ENCODE peak calls at places on chromosomes 6 and 20, in seven cellular contexts. L is AG04450; D is Peyer's patch; Y is CD4-positive, alpha-beta T cell; M is breast epithelium; I is cardiac muscle cell; B is lung. T is an unnamed sample.

GRCh38 chr6:46626228-46626909 is 26.2 kb downstream of the CYP39A1 start:
- DNase-seq in L (no peak), D (no peak), Y (no peak), M (no peak), I (peak), B (no peak), T (no peak)

GRCh38 chr20:44601801-44602204 is 19.4 kb downstream of the PKIG start:
- DNase-seq in L (peak), D (no peak), Y (no peak), M (no peak), I (peak), B (no peak), T (no peak)

GRCh38 chr6:38346291-38347079 is 293.2 kb downstream of the BTBD9 start:
- DNase-seq in L (peak), D (no peak), Y (no peak), M (no peak), I (peak), B (no peak), T (no peak)

GRCh38 chr20:62417981-62418708 is 9.2 kb downstream of the RBBP8NL start:
- DNase-seq in L (no peak), D (no peak), Y (no peak), M (no peak), I (no peak), B (no peak), T (no peak)

GRCh38 chr6:12602951-12603710 is 113.4 kb upstream of the PHACTR1 start:
- DNase-seq in L (no peak), D (no peak), Y (no peak), M (no peak), I (peak), B (no peak), T (no peak)

GRCh38 chr6:87341899-87342298 is 2.7 kb upstream of the C6orf163 start:
- DNase-seq in L (no peak), D (no peak), Y (no peak), M (no peak), I (no peak), B (no peak), T (no peak)

GRCh38 chr20:44990425-44990824 is 24.1 kb downstream of the STK4 start:
- DNase-seq in L (no peak), D (no peak), Y (no peak), M (no peak), I (peak), B (no peak), T (no peak)

GRCh38 chr20:59776059-59776603 is 157.3 kb downstream of the SYCP2 start:
- DNase-seq in L (no peak), D (peak), Y (no peak), M (peak), I (no peak), B (no peak), T (no peak)

GRCh38 chr6:134331255-134331654 is 13.3 kb upstream of the SGK1 start:
- DNase-seq in L (no peak), D (no peak), Y (no peak), M (no peak), I (no peak), B (no peak), T (no peak)

GRCh38 chr6:140180306-140180705 is 805.9 kb upstream of the CITED2 start:
- DNase-seq in L (no peak), D (no peak), Y (no peak), M (no peak), I (no peak), B (no peak), T (no peak)

GRCh38 chr6:140178550-140179334 is 804.3 kb upstream of the CITED2 start:
- DNase-seq in L (peak), D (no peak), Y (no peak), M (no peak), I (peak), B (no peak), T (no peak)

GRCh38 chr6:140185991-140186390 is 811.5 kb upstream of the CITED2 start:
- DNase-seq in L (no peak), D (no peak), Y (no peak), M (no peak), I (no peak), B (no peak), T (no peak)

GRCh38 chr6:140182819-140183218 is 808.4 kb upstream of the CITED2 start:
- DNase-seq in L (no peak), D (no peak), Y (no peak), M (no peak), I (no peak), B (no peak), T (no peak)

DNA sequence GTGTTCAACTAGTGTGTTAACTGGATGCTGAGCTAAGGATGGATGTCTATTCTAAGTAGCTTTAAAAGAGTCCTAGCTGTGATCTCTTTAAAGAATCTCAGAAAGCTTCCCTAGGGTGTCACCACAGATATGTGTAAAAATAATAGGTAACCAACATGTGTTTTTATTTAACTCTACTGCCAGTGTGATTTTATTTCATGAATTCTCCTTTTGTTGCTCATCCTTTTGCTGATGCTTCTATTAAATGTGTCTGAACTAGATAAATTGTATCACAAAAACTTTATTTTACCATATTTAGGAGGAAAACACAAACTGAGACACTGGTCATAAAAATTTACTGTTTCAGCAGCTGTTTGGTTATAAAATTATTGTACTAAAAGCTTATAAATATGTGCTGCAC is 809.4 kb upstream of the CITED2 start:
- DNase-seq in L (no peak), D (no peak), Y (no peak), M (no peak), I (no peak), B (no peak), T (no peak)
- H3K27ac ChIP-seq in L (no peak), D (no peak), Y (no peak), M (no peak), I (no peak), B (no peak), T (no peak)

DNA sequence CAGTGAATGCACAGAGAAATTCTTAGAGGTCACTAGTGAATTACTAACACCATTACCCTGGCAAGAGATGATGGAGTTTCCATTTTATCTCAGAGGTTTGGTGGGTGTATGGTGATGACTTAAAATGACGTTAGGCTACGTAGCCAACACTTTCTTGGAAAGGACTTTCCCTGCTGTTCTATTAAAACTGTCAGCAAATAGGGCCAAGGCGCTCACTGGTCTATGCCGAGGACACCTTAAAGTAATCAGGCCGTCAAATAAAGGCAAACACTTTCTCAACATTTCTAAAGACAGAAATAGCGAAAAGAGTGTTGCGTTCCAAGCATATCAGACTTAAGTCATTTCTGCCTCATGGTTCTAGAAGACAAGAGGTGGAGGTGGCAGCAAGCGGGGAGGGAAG is 160.8 kb downstream of the GMPR start:
- DNase-seq in L (no peak), D (no peak), Y (no peak), M (no peak), I (peak), B (no peak), T (no peak)
- H3K27ac ChIP-seq in L (peak), D (no peak), Y (no peak), M (no peak), I (no peak), B (no peak), T (no peak)

DNA sequence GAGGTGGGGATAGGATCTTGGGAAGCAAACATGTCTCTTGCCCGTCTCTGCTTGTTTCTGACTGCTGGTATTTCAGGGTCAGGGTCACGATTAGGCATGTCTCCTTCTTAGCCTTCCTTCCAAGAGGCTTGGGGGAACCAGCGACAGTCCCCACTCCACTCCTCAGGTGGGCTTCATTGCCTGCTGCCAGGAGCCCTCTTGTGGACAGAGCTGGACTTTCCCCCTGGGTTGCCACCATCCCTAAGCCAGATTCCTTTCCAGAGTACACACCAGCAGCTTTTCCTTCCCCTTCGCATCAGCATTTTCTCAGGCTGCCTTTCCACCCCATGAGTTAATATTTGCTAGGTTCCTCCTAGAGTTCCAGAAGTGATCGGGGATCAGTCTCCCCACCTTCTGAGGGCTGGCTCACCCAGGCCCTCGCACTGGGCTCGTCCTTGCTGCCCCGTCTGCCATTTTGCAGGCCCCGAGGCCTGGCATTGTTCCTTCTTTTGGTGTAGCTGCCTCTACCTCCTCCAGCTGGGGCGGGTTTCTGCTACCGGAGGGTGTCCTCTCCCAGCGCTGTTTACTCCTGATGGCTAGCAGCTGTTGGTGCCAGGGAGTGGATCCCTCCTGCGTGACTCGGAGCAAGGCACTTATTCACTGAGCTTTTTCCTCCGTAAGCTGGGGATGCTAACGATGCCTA is 8.8 kb upstream of the C20orf144 start:
- DNase-seq in L (no peak), D (peak), Y (no peak), M (no peak), I (peak), B (no peak), T (peak)
- H3K27ac ChIP-seq in L (peak), D (no peak), Y (no peak), M (peak), I (no peak), B (no peak), T (no peak)

GRCh38 chr20:63968136-63968927 is 1.4 kb downstream of the ZNF512B start:
- DNase-seq in L (no peak), D (no peak), Y (peak), M (no peak), I (no peak), B (no peak), T (no peak)
- H3K27ac ChIP-seq in L (no peak), D (peak), Y (peak), M (peak), I (peak), B (no peak), T (peak)

DNA sequence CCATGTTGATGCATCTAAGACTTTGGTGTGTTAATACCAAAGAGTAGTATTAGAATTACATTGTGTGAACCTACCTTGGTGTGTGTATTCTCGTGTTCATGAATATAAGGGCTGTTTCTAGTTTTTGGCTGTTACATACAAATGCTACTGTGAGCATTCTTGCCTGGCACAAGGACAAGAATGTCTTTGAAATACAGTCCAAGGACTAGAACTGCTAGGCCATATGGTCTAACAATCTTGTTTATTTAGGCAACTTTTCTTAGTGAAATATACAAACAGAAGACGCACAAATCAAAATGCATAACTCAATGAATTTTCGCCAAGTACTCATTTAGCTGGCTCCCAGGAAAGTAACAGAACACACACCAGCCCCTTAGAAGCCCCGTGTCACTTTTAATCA is 28.5 kb downstream of the KDM1B start:
- DNase-seq in L (no peak), D (no peak), Y (no peak), M (no peak), I (peak), B (no peak), T (no peak)
- H3K27ac ChIP-seq in L (no peak), D (no peak), Y (no peak), M (no peak), I (no peak), B (no peak), T (no peak)

GRCh38 chr6:142296975-142297604 is 4.7 kb upstream of the ADGRG6 start:
- DNase-seq in L (no peak), D (no peak), Y (no peak), M (no peak), I (no peak), B (no peak), T (no peak)
- H3K27ac ChIP-seq in L (no peak), D (no peak), Y (no peak), M (no peak), I (no peak), B (no peak), T (no peak)

T was measured in caudate nucleus.